ENCODE peak calls at places on chromosomes 7 and 10, in six cellular contexts. D, B, Q, H, Y and N are unnamed samples.
A peak's percentile ranks its signal among the peaks of the same experiment; 100 is the strongest.

GRCh38 chr10:61842755-61843497 is 58.6 kb upstream of the ARID5B start:
- DNase-seq in D (no peak), Y (no peak), H (no peak), Q (no peak), B (no peak), N (no peak)

GRCh38 chr7:70695804-70696104 is 436.2 kb upstream of the GALNT17 start:
- DNase-seq in D (no peak), Y (no peak), H (no peak), Q (no peak), B (no peak), N (no peak)

GRCh38 chr7:13217762-13218161 is 530.3 kb downstream of the ARL4A start:
- DNase-seq in H (no peak), Y (no peak), B (no peak), D (no peak), Q (no peak), N (no peak)

GRCh38 chr7:29854257-29854938 is 48.1 kb downstream of the WIPF3 start:
- DNase-seq in Q (no peak), Y (peak; percentile 45), B (no peak), D (no peak), H (peak; percentile 85), N (no peak)

GRCh38 chr10:8633909-8634308 is 579.4 kb downstream of the GATA3 start:
- DNase-seq in H (peak; percentile 75), B (no peak), D (no peak), Y (no peak), Q (no peak), N (no peak)

GRCh38 chr7:155219947-155220769 is 77.5 kb upstream of the INSIG1 start:
- DNase-seq in B (no peak), Y (no peak), H (no peak), D (no peak), Q (no peak), N (no peak)

GRCh38 chr10:6384031-6384430 is 181.3 kb downstream of the PFKFB3 start:
- DNase-seq in B (no peak), Q (no peak), H (no peak), Y (no peak), D (no peak), N (no peak)

GRCh38 chr7:105677803-105678583 is 96.7 kb upstream of the EFCAB10 start:
- DNase-seq in H (no peak), B (peak; percentile 54), Q (no peak), D (no peak), Y (peak; percentile 70), N (peak; percentile 76)

GRCh38 chr7:157671358-157672255 is 334.8 kb downstream of the DNAJB6 start:
- DNase-seq in B (no peak), Q (no peak), H (no peak), D (no peak), Y (no peak), N (no peak)

GRCh38 chr7:81618400-81619014 is 151.3 kb downstream of the HGF start:
- DNase-seq in D (no peak), Y (no peak), Q (no peak), B (no peak), H (no peak), N (no peak)

GRCh38 chr10:73920084-73920483 is 9.2 kb downstream of the PLAU start:
- DNase-seq in D (no peak), Q (no peak), Y (peak; percentile 96), B (no peak), H (no peak), N (peak; percentile 87)

GRCh38 chr10:125795637-125796190 is 20.1 kb upstream of the MMP21 start:
- DNase-seq in B (no peak), Y (no peak), Q (no peak), H (no peak), D (no peak), N (no peak)

GRCh38 chr10:96478317-96478716 is 35.4 kb downstream of the TLL2 start:
- DNase-seq in H (no peak), Y (no peak), B (no peak), Q (no peak), D (no peak), N (no peak)

GRCh38 chr7:86667732-86668131 is 24.0 kb downstream of the GRM3 start:
- DNase-seq in B (no peak), D (no peak), Q (no peak), Y (peak; percentile 63), H (no peak), N (no peak)

GRCh38 chr7:1892011-1892965 is 222.2 kb downstream of the ELFN1 start:
- DNase-seq in D (no peak), B (no peak), Q (no peak), Y (no peak), H (peak; percentile 66), N (no peak)

GRCh38 chr7:115015619-115016018 is 93.7 kb downstream of the MDFIC start:
- DNase-seq in B (no peak), Y (no peak), H (no peak), D (no peak), Q (no peak), N (no peak)

GRCh38 chr10:61798711-61799110 is 102.8 kb upstream of the ARID5B start:
- DNase-seq in H (no peak), Y (no peak), D (no peak), B (no peak), Q (no peak), N (no peak)

GRCh38 chr10:29041512-29042150 is 247.2 kb upstream of the LYZL1 start:
- DNase-seq in B (no peak), H (no peak), Q (no peak), Y (no peak), D (no peak), N (no peak)

GRCh38 chr10:9634466-9634865 is 1383.2 kb upstream of the CELF2 start:
- DNase-seq in Q (no peak), B (no peak), Y (no peak), D (no peak), H (no peak), N (no peak)

GRCh38 chr10:44311563-44311905 is 73.4 kb downstream of the CXCL12 start:
- DNase-seq in H (no peak), Q (no peak), Y (no peak), D (no peak), B (no peak), N (no peak)

GRCh38 chr7:45921381-45921698 is 268 bp upstream of the IGFBP3 start:
- DNase-seq in H (no peak), B (no peak), Q (no peak), D (no peak), Y (no peak), N (no peak)

GRCh38 chr7:27185013-27185707 is at the start of gene HOXA11:
- DNase-seq in H (no peak), Y (peak; percentile 52), D (no peak), B (no peak), Q (no peak), N (peak; percentile 83)

GRCh38 chr7:85479918-85480658 is 293.2 kb upstream of the SEMA3D start:
- DNase-seq in Q (no peak), B (no peak), D (no peak), Y (no peak), H (no peak), N (no peak)

GRCh38 chr7:82469207-82469606 is 25.6 kb upstream of the CACNA2D1 start:
- DNase-seq in Y (no peak), B (no peak), Q (no peak), H (no peak), D (no peak), N (no peak)

GRCh38 chr7:64879800-64880199 is 23.3 kb upstream of the ZNF273 start:
- DNase-seq in Q (no peak), D (no peak), B (no peak), H (no peak), Y (no peak), N (no peak)

GRCh38 chr7:23593706-23594105 is 3.5 kb upstream of the CCDC126 start:
- DNase-seq in Y (no peak), D (no peak), B (no peak), H (no peak), Q (no peak), N (no peak)

GRCh38 chr10:51031995-51032394 is 42.3 kb upstream of the PRKG1 start:
- DNase-seq in D (no peak), Q (no peak), Y (peak; percentile 39), H (no peak), B (no peak), N (no peak)

GRCh38 chr7:83861-84632 is 108.3 kb upstream of the FAM20C start:
- DNase-seq in D (no peak), Y (no peak), Q (no peak), B (no peak), H (no peak), N (no peak)

GRCh38 chr7:150931199-150931869 is 46.8 kb downstream of the KCNH2 start:
- DNase-seq in Y (no peak), D (no peak), B (peak; percentile 27), Q (no peak), H (no peak), N (no peak)

GRCh38 chr7:113710310-113711106 is 208.3 kb downstream of the PPP1R3A start:
- DNase-seq in D (no peak), Y (peak; percentile 82), Q (peak; percentile 45), B (peak; percentile 18), H (peak; percentile 66), N (peak; percentile 71)

GRCh38 chr10:91782539-91782938 is 15.7 kb upstream of the TNKS2 start:
- DNase-seq in Y (peak; percentile 19), H (no peak), D (no peak), Q (no peak), B (no peak), N (peak; percentile 23)

GRCh38 chr10:91621483-91622113 is 11.3 kb downstream of the PPP1R3C start:
- DNase-seq in B (no peak), H (no peak), Q (no peak), D (no peak), Y (no peak), N (no peak)

GRCh38 chr10:84296071-84296981 is 32.1 kb upstream of the CCSER2 start:
- DNase-seq in H (no peak), B (no peak), Y (no peak), D (peak; percentile 15), Q (no peak), N (peak; percentile 27)

GRCh38 chr10:43024524-43024923 is 52.3 kb upstream of the RET start:
- DNase-seq in B (no peak), Y (no peak), D (no peak), Q (no peak), H (no peak), N (no peak)

GRCh38 chr10:24900888-24901685 is 51.3 kb downstream of the PRTFDC1 start:
- DNase-seq in D (no peak), H (no peak), Y (peak; percentile 59), Q (no peak), B (no peak), N (peak; percentile 52)

GRCh38 chr7:15561840-15562239 is at the start of gene AGMO:
- DNase-seq in Q (no peak), Y (no peak), B (no peak), H (no peak), D (peak; percentile 46), N (no peak)

GRCh38 chr7:26397786-26398435 is 106.2 kb downstream of the SNX10 start:
- DNase-seq in H (no peak), D (peak; percentile 66), Y (peak; percentile 43), B (no peak), Q (peak; percentile 41), N (no peak)

GRCh38 chr7:12571691-12572090 is 1.2 kb downstream of the SCIN start:
- DNase-seq in Y (no peak), H (peak; percentile 39), Q (no peak), B (no peak), D (no peak), N (no peak)

GRCh38 chr10:102796407-102797176 is 40.6 kb downstream of the CYP17A1 start:
- DNase-seq in Y (peak; percentile 77), B (peak; percentile 70), H (no peak), Q (no peak), D (peak; percentile 38), N (peak; percentile 65)

GRCh38 chr10:103277713-103278299 is 868 bp downstream of the INA start:
- DNase-seq in Q (no peak), B (no peak), H (no peak), D (no peak), Y (no peak), N (no peak)